ENCODE peak calls at places on chromosomes 13 and 19, in six cellular contexts. E is cardiac fibroblast, F is mucosa of descending colon, K is H9, X is heart right ventricle, Z is uterus. V is an unnamed sample.

GRCh38 chr13:63304497-63304896 is 1888.8 kb upstream of the PCDH20 start:
- DNase-seq in E (no peak), F (no peak), K (no peak), X (no peak), Z (no peak), V (no peak)

GRCh38 chr19:8635422-8635821 is 5.0 kb downstream of the NFILZ start:
- DNase-seq in E (peak; percentile 65), F (no peak), K (no peak), X (no peak), Z (no peak), V (no peak)

GRCh38 chr13:59946924-59947323 is 216.8 kb downstream of the DIAPH3 start:
- DNase-seq in E (peak; percentile 9), F (no peak), K (no peak), X (no peak), Z (no peak), V (no peak)

GRCh38 chr13:43391021-43391420 is 367.6 kb downstream of the DNAJC15 start:
- DNase-seq in E (no peak), F (no peak), K (no peak), X (no peak), Z (no peak), V (no peak)

GRCh38 chr19:11089254-11090013 is at the start of gene LDLR:
- DNase-seq in E (peak; percentile 97), F (peak; percentile 90), K (peak; percentile 95), X (peak; percentile 75), Z (peak; percentile 78), V (peak; percentile 85)

GRCh38 chr13:97332725-97333124 is 101.2 kb upstream of the RAP2A start:
- DNase-seq in E (no peak), F (no peak), K (no peak), X (no peak), Z (no peak), V (no peak)

GRCh38 chr19:28334419-28334818 is 878.5 kb downstream of the UQCRFS1 start:
- DNase-seq in E (no peak), F (no peak), K (no peak), X (no peak), Z (no peak), V (no peak)

GRCh38 chr13:102742506-102742905 is 31.1 kb downstream of the TEX30 start:
- DNase-seq in E (no peak), F (no peak), K (no peak), X (no peak), Z (no peak), V (no peak)

GRCh38 chr19:46755853-46756543 is 9.7 kb upstream of the STRN4 start:
- DNase-seq in E (no peak), F (no peak), K (no peak), X (no peak), Z (no peak), V (no peak)

GRCh38 chr19:19487077-19488040 is 28.0 kb downstream of the TSSK6 start:
- DNase-seq in E (no peak), F (peak; percentile 49), K (no peak), X (no peak), Z (no peak), V (no peak)

GRCh38 chr13:93146584-93147292 is 79.9 kb upstream of the GPC6 start:
- DNase-seq in E (peak; percentile 67), F (no peak), K (no peak), X (no peak), Z (no peak), V (no peak)

GRCh38 chr19:10290876-10291553 is 1.3 kb downstream of the ICAM5 start:
- DNase-seq in E (peak; percentile 44), F (peak; percentile 86), K (peak; percentile 68), X (peak; percentile 64), Z (no peak), V (peak; percentile 55)

GRCh38 chr13:113989585-113990300 is 15.9 kb upstream of the C13orf46 start:
- DNase-seq in E (no peak), F (peak; percentile 19), K (no peak), X (no peak), Z (no peak), V (no peak)

GRCh38 chr19:17205237-17206140 is 9.7 kb upstream of the USE1 start:
- DNase-seq in E (peak; percentile 68), F (no peak), K (peak; percentile 78), X (peak; percentile 64), Z (no peak), V (peak; percentile 64)

GRCh38 chr13:30421093-30422055 is 919 bp upstream of the UBE2L5 start:
- DNase-seq in E (peak; percentile 80), F (peak; percentile 87), K (peak; percentile 64), X (peak; percentile 88), Z (peak; percentile 93), V (peak; percentile 48)

GRCh38 chr13:44412341-44412935 is 38.8 kb downstream of the SERP2 start:
- DNase-seq in E (no peak), F (no peak), K (no peak), X (no peak), Z (no peak), V (no peak)

GRCh38 chr13:44411841-44412240 is 38.2 kb downstream of the SERP2 start:
- DNase-seq in E (no peak), F (no peak), K (no peak), X (no peak), Z (no peak), V (no peak)

GRCh38 chr13:44407891-44408290 is 34.3 kb downstream of the SERP2 start:
- DNase-seq in E (no peak), F (no peak), K (no peak), X (no peak), Z (no peak), V (no peak)

GRCh38 chr13:44409595-44409994 is 36.0 kb downstream of the SERP2 start:
- DNase-seq in E (no peak), F (no peak), K (no peak), X (no peak), Z (no peak), V (no peak)

DNA sequence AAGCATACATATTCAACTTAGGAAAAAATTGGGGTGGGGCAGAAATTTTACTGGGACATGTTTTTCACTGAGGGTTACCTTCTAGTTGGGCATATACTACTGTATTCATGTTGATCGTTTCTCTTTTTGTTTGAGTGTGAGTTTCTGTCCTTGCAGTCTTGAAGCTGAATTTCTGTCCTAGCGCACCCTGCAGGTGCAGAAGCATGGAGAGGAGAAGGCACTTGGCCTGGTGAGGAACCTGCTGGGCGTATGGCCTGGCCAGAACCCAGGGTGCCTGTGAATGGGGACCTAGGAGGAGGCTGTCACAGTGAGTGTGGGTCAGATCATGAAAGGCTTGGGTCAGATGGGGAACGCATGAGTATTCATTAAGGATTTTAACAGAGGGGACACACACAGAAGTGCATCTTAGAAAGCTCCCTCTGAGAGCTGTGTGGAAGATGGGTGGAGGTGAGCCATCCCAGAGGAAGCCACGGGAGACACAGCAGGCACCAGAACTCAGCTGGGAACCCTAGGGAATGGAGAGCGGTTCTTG is 36.8 kb downstream of the SERP2 start:
- DNase-seq in E (no peak), F (no peak), K (no peak), X (no peak), Z (no peak), V (no peak)
- TF ChIP-seq CTCF in E (no peak), F (no peak), K (no peak), X (no peak), Z (no peak), V (no peak)

GRCh38 chr19:2046046-2046907 is 4.8 kb downstream of the MKNK2 start:
- DNase-seq in E (no peak), F (peak; percentile 58), K (peak; percentile 25), X (no peak), Z (no peak), V (no peak)

GRCh38 chr19:2047449-2048103 is 3.5 kb downstream of the MKNK2 start:
- DNase-seq in E (peak; percentile 44), F (peak; percentile 74), K (peak; percentile 28), X (peak; percentile 70), Z (no peak), V (peak; percentile 39)

GRCh38 chr19:2045501-2046045 is 5.5 kb downstream of the MKNK2 start:
- DNase-seq in E (no peak), F (no peak), K (no peak), X (peak; percentile 58), Z (no peak), V (no peak)

GRCh38 chr19:2048104-2048958 is 2.7 kb downstream of the MKNK2 start:
- DNase-seq in E (no peak), F (peak; percentile 63), K (peak; percentile 22), X (no peak), Z (no peak), V (no peak)

GRCh38 chr19:2047076-2047448 is 4.0 kb downstream of the MKNK2 start:
- DNase-seq in E (no peak), F (peak; percentile 54), K (no peak), X (no peak), Z (no peak), V (no peak)
- TF ChIP-seq CTCF in E (no peak), F (no peak), K (no peak), X (no peak), Z (no peak), V (no peak)

GRCh38 chr13:71906438-71906837 is 39.4 kb upstream of the DACH1 start:
- DNase-seq in E (no peak), F (no peak), K (no peak), X (no peak), Z (no peak), V (no peak)

DNA sequence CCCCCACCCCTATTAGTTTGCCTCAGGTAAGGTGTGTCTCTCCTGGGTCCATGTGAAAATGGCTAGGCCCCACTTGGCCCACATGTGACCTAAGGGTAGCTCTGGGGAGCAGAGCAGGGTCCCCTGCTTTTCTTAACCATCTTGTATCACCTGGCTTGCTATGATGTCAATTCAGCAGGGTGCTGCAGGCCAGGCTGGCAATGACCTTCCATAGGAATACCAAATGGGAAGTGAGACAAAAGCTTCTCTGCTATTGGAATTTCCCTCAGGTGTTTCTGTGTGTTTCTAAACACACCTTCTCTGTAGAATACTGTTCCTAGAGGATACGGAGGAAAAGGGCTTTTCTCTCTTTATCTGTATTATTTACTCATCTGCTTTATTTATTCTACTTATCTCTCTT is 35.7 kb upstream of the DACH1 start:
- DNase-seq in E (no peak), F (no peak), K (no peak), X (no peak), Z (no peak), V (no peak)
- TF ChIP-seq CTCF in E (no peak), F (no peak), K (no peak), X (no peak), Z (no peak), V (no peak)

DNA sequence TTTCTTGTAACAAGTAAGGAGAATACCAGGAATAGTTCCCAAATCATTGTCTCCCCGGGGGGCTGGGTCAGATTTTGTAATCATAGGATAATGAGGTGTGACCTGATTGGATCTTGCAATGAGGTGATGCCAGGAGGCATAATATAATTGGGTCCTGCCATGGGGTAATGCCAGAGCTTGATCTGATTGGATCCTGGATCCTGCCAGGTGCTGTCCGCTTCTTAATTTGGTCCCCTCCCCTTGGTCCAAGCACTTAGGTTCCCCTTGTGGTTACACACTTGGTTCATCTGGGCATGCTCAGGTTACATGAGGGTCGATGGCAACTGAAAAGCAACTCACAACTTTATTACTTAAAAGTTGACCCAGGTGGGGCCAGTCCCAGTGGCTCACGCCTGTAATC is 20.1 kb downstream of the RASL11A start:
- DNase-seq in E (no peak), F (no peak), K (peak; percentile 24), X (no peak), Z (no peak), V (no peak)
- TF ChIP-seq CTCF in E (no peak), F (no peak), K (no peak), X (no peak), Z (no peak), V (no peak)

GRCh38 chr19:50796128-50796633 is 6.0 kb downstream of the ACP4 start:
- DNase-seq in E (no peak), F (no peak), K (no peak), X (no peak), Z (no peak), V (no peak)
- TF ChIP-seq CTCF in E (no peak), F (no peak), K (peak; percentile 31), X (no peak), Z (no peak), V (no peak)

V was measured in Calu3.